ENCODE peak calls at places on chromosomes 7 and 10, in ten cellular contexts. One of them, this sample, is unnamed.

GRCh38 chr7:19116121-19117080 is 1.0 kb downstream of the TWIST1 start:
- DNase-seq in sigmoid colon: peak
- DNase-seq in cardiac muscle cell: peak
- DNase-seq in neural progenitor cell: peak
- DNase-seq in OCI-LY7: no peak
- DNase-seq in keratinocyte: no peak
- DNase-seq in CD4-positive, alpha-beta T cell: no peak
- DNase-seq in adrenal gland: peak
- DNase-seq in testis: peak
- DNase-seq in stomach: no peak
- DNase-seq in this sample: peak

GRCh38 chr10:58189269-58189668 is 78.4 kb downstream of the IPMK start:
- DNase-seq in keratinocyte: no peak
- DNase-seq in CD4-positive, alpha-beta T cell: no peak
- DNase-seq in adrenal gland: no peak
- DNase-seq in cardiac muscle cell: peak
- DNase-seq in stomach: no peak
- DNase-seq in sigmoid colon: no peak
- DNase-seq in testis: peak
- DNase-seq in OCI-LY7: no peak
- DNase-seq in neural progenitor cell: no peak
- DNase-seq in this sample: no peak

GRCh38 chr10:110818311-110819257 is 53.1 kb upstream of the PDCD4 start:
- DNase-seq in OCI-LY7: no peak
- DNase-seq in stomach: peak
- DNase-seq in adrenal gland: no peak
- DNase-seq in cardiac muscle cell: no peak
- DNase-seq in neural progenitor cell: no peak
- DNase-seq in testis: no peak
- DNase-seq in sigmoid colon: peak
- DNase-seq in keratinocyte: no peak
- DNase-seq in CD4-positive, alpha-beta T cell: no peak
- DNase-seq in this sample: peak

GRCh38 chr7:138502023-138502767 is 42.1 kb downstream of the TRIM24 start:
- DNase-seq in OCI-LY7: no peak
- DNase-seq in keratinocyte: no peak
- DNase-seq in stomach: no peak
- DNase-seq in adrenal gland: no peak
- DNase-seq in sigmoid colon: no peak
- DNase-seq in CD4-positive, alpha-beta T cell: no peak
- DNase-seq in cardiac muscle cell: no peak
- DNase-seq in neural progenitor cell: no peak
- DNase-seq in testis: no peak
- DNase-seq in this sample: no peak

GRCh38 chr7:104956753-104957450 is 57.1 kb upstream of the KMT2E start:
- DNase-seq in neural progenitor cell: no peak
- DNase-seq in sigmoid colon: no peak
- DNase-seq in keratinocyte: no peak
- DNase-seq in stomach: no peak
- DNase-seq in adrenal gland: no peak
- DNase-seq in cardiac muscle cell: peak
- DNase-seq in testis: no peak
- DNase-seq in OCI-LY7: no peak
- DNase-seq in CD4-positive, alpha-beta T cell: no peak
- DNase-seq in this sample: no peak

GRCh38 chr10:23341004-23341403 is 3.6 kb downstream of the C10orf67 start:
- DNase-seq in keratinocyte: no peak
- DNase-seq in sigmoid colon: no peak
- DNase-seq in OCI-LY7: no peak
- DNase-seq in CD4-positive, alpha-beta T cell: no peak
- DNase-seq in testis: no peak
- DNase-seq in adrenal gland: no peak
- DNase-seq in stomach: no peak
- DNase-seq in neural progenitor cell: no peak
- DNase-seq in cardiac muscle cell: no peak
- DNase-seq in this sample: no peak

GRCh38 chr7:29287366-29287765 is 92.8 kb downstream of the CHN2 start:
- DNase-seq in OCI-LY7: no peak
- DNase-seq in CD4-positive, alpha-beta T cell: no peak
- DNase-seq in cardiac muscle cell: peak
- DNase-seq in keratinocyte: peak
- DNase-seq in adrenal gland: no peak
- DNase-seq in neural progenitor cell: no peak
- DNase-seq in sigmoid colon: no peak
- DNase-seq in testis: no peak
- DNase-seq in stomach: no peak
- DNase-seq in this sample: peak

GRCh38 chr7:156606618-156607331 is 33.8 kb upstream of the RNF32 start:
- DNase-seq in neural progenitor cell: no peak
- DNase-seq in keratinocyte: no peak
- DNase-seq in cardiac muscle cell: no peak
- DNase-seq in stomach: no peak
- DNase-seq in adrenal gland: no peak
- DNase-seq in testis: no peak
- DNase-seq in CD4-positive, alpha-beta T cell: no peak
- DNase-seq in OCI-LY7: no peak
- DNase-seq in sigmoid colon: no peak
- DNase-seq in this sample: no peak

DNA sequence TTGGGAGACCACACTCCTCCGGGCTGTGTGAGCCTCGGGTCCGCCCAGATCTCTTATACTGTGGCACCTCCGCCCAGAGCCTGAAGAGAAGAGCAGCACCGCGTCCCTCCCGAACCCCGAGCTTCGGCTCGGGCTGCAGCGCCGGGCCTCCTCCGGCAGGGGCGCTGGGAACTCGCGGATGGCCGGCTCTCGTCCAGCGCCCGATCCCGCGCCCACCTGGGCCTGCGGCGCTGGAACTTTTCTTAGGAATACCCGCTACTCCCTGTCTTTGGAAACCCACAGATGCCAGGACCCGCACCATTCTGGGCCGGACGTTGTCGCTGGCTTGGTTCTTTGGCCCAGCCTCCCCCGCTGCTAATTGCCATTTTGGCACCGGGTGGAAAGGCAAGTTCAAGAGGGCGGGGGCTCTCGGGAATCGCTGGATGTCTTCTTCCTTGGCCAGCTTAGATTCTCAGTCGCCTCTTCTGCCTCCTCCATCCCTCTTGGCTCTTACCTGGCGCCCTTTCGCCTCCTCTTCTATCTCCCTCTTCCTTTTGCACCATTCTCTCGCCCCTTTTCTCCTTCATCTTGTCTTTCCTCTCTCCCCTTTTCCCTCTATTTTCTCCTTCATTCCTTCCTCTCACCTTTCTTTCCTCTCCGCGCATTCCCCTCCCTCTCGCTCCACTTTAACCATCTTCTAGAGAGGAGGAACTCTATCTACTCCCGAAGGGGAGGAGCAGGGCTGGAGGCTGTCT is 2.1 kb upstream of the SORCS3 start:
- DNase-seq in sigmoid colon: no peak
- DNase-seq in neural progenitor cell: peak
- DNase-seq in adrenal gland: no peak
- DNase-seq in testis: peak
- DNase-seq in CD4-positive, alpha-beta T cell: no peak
- DNase-seq in stomach: no peak
- DNase-seq in OCI-LY7: no peak
- DNase-seq in cardiac muscle cell: peak
- DNase-seq in keratinocyte: no peak
- DNase-seq in this sample: no peak
- TF ChIP-seq CTCF in sigmoid colon: no peak
- TF ChIP-seq CTCF in neural progenitor cell: peak
- TF ChIP-seq CTCF in adrenal gland: peak
- TF ChIP-seq CTCF in testis: peak
- TF ChIP-seq CTCF in CD4-positive, alpha-beta T cell: no peak
- TF ChIP-seq CTCF in stomach: no peak
- TF ChIP-seq CTCF in OCI-LY7: no peak
- TF ChIP-seq CTCF in cardiac muscle cell: peak
- TF ChIP-seq CTCF in keratinocyte: peak
- TF ChIP-seq CTCF in this sample: no peak

GRCh38 chr7:134616611-134617010 is 30.0 kb upstream of the BPGM start:
- DNase-seq in cardiac muscle cell: no peak
- DNase-seq in keratinocyte: no peak
- DNase-seq in neural progenitor cell: no peak
- DNase-seq in OCI-LY7: no peak
- DNase-seq in testis: no peak
- DNase-seq in adrenal gland: no peak
- DNase-seq in CD4-positive, alpha-beta T cell: no peak
- DNase-seq in stomach: no peak
- DNase-seq in sigmoid colon: no peak
- DNase-seq in this sample: no peak

GRCh38 chr7:134611611-134612151 is 35.0 kb upstream of the BPGM start:
- DNase-seq in cardiac muscle cell: no peak
- DNase-seq in adrenal gland: no peak
- DNase-seq in stomach: no peak
- DNase-seq in OCI-LY7: no peak
- DNase-seq in neural progenitor cell: no peak
- DNase-seq in keratinocyte: no peak
- DNase-seq in sigmoid colon: no peak
- DNase-seq in CD4-positive, alpha-beta T cell: no peak
- DNase-seq in testis: no peak
- DNase-seq in this sample: no peak

GRCh38 chr7:134612197-134612596 is 34.5 kb upstream of the BPGM start:
- DNase-seq in sigmoid colon: no peak
- DNase-seq in testis: no peak
- DNase-seq in neural progenitor cell: no peak
- DNase-seq in keratinocyte: no peak
- DNase-seq in OCI-LY7: no peak
- DNase-seq in cardiac muscle cell: no peak
- DNase-seq in stomach: no peak
- DNase-seq in adrenal gland: no peak
- DNase-seq in CD4-positive, alpha-beta T cell: no peak
- DNase-seq in this sample: no peak

GRCh38 chr7:134618756-134619530 is 27.7 kb upstream of the BPGM start:
- DNase-seq in neural progenitor cell: no peak
- DNase-seq in OCI-LY7: no peak
- DNase-seq in cardiac muscle cell: peak
- DNase-seq in testis: no peak
- DNase-seq in adrenal gland: no peak
- DNase-seq in sigmoid colon: no peak
- DNase-seq in stomach: no peak
- DNase-seq in CD4-positive, alpha-beta T cell: no peak
- DNase-seq in keratinocyte: no peak
- DNase-seq in this sample: no peak

GRCh38 chr7:134613623-134614347 is 32.9 kb upstream of the BPGM start:
- DNase-seq in adrenal gland: no peak
- DNase-seq in CD4-positive, alpha-beta T cell: no peak
- DNase-seq in sigmoid colon: no peak
- DNase-seq in stomach: no peak
- DNase-seq in OCI-LY7: no peak
- DNase-seq in testis: peak
- DNase-seq in keratinocyte: peak
- DNase-seq in cardiac muscle cell: peak
- DNase-seq in neural progenitor cell: no peak
- DNase-seq in this sample: peak
- H3K27ac ChIP-seq in adrenal gland: peak
- H3K27ac ChIP-seq in CD4-positive, alpha-beta T cell: no peak
- H3K27ac ChIP-seq in sigmoid colon: no peak
- H3K27ac ChIP-seq in stomach: no peak
- H3K27ac ChIP-seq in OCI-LY7: no peak
- H3K27ac ChIP-seq in testis: peak
- H3K27ac ChIP-seq in keratinocyte: peak
- H3K27ac ChIP-seq in cardiac muscle cell: no peak
- H3K27ac ChIP-seq in neural progenitor cell: no peak
- H3K27ac ChIP-seq in this sample: peak

GRCh38 chr10:71367279-71367678 is 29.4 kb upstream of the CDH23 start:
- DNase-seq in cardiac muscle cell: no peak
- DNase-seq in testis: no peak
- DNase-seq in CD4-positive, alpha-beta T cell: no peak
- DNase-seq in OCI-LY7: no peak
- DNase-seq in keratinocyte: no peak
- DNase-seq in neural progenitor cell: no peak
- DNase-seq in adrenal gland: no peak
- DNase-seq in sigmoid colon: no peak
- DNase-seq in stomach: no peak
- DNase-seq in this sample: peak

GRCh38 chr10:71369602-71370001 is 27.1 kb upstream of the CDH23 start:
- DNase-seq in OCI-LY7: no peak
- DNase-seq in cardiac muscle cell: no peak
- DNase-seq in adrenal gland: no peak
- DNase-seq in testis: no peak
- DNase-seq in CD4-positive, alpha-beta T cell: no peak
- DNase-seq in stomach: no peak
- DNase-seq in neural progenitor cell: no peak
- DNase-seq in sigmoid colon: no peak
- DNase-seq in keratinocyte: no peak
- DNase-seq in this sample: no peak

GRCh38 chr10:71366710-71367109 is 30.0 kb upstream of the CDH23 start:
- DNase-seq in testis: no peak
- DNase-seq in neural progenitor cell: no peak
- DNase-seq in cardiac muscle cell: no peak
- DNase-seq in sigmoid colon: no peak
- DNase-seq in keratinocyte: no peak
- DNase-seq in stomach: no peak
- DNase-seq in OCI-LY7: no peak
- DNase-seq in adrenal gland: no peak
- DNase-seq in CD4-positive, alpha-beta T cell: no peak
- DNase-seq in this sample: no peak

GRCh38 chr10:71370031-71370430 is 26.7 kb upstream of the CDH23 start:
- DNase-seq in stomach: no peak
- DNase-seq in OCI-LY7: no peak
- DNase-seq in keratinocyte: no peak
- DNase-seq in neural progenitor cell: no peak
- DNase-seq in sigmoid colon: no peak
- DNase-seq in adrenal gland: no peak
- DNase-seq in CD4-positive, alpha-beta T cell: no peak
- DNase-seq in cardiac muscle cell: no peak
- DNase-seq in testis: no peak
- DNase-seq in this sample: no peak

GRCh38 chr10:71368639-71369038 is 28.1 kb upstream of the CDH23 start:
- DNase-seq in sigmoid colon: no peak
- DNase-seq in testis: no peak
- DNase-seq in adrenal gland: no peak
- DNase-seq in OCI-LY7: peak
- DNase-seq in stomach: no peak
- DNase-seq in cardiac muscle cell: no peak
- DNase-seq in neural progenitor cell: no peak
- DNase-seq in keratinocyte: no peak
- DNase-seq in CD4-positive, alpha-beta T cell: no peak
- DNase-seq in this sample: no peak
- TF ChIP-seq CTCF in sigmoid colon: no peak
- TF ChIP-seq CTCF in testis: no peak
- TF ChIP-seq CTCF in adrenal gland: no peak
- TF ChIP-seq CTCF in OCI-LY7: peak
- TF ChIP-seq CTCF in stomach: no peak
- TF ChIP-seq CTCF in cardiac muscle cell: peak
- TF ChIP-seq CTCF in neural progenitor cell: no peak
- TF ChIP-seq CTCF in keratinocyte: no peak
- TF ChIP-seq CTCF in CD4-positive, alpha-beta T cell: no peak
- TF ChIP-seq CTCF in this sample: no peak

GRCh38 chr10:69498711-69499471 is 47.6 kb downstream of the TSPAN15 start:
- DNase-seq in stomach: peak
- DNase-seq in OCI-LY7: no peak
- DNase-seq in CD4-positive, alpha-beta T cell: no peak
- DNase-seq in adrenal gland: no peak
- DNase-seq in keratinocyte: no peak
- DNase-seq in testis: no peak
- DNase-seq in sigmoid colon: peak
- DNase-seq in neural progenitor cell: no peak
- DNase-seq in cardiac muscle cell: no peak
- DNase-seq in this sample: no peak

GRCh38 chr10:69496352-69497234 is 45.3 kb downstream of the TSPAN15 start:
- DNase-seq in cardiac muscle cell: no peak
- DNase-seq in stomach: no peak
- DNase-seq in CD4-positive, alpha-beta T cell: no peak
- DNase-seq in adrenal gland: no peak
- DNase-seq in keratinocyte: no peak
- DNase-seq in sigmoid colon: peak
- DNase-seq in OCI-LY7: no peak
- DNase-seq in neural progenitor cell: no peak
- DNase-seq in testis: no peak
- DNase-seq in this sample: no peak

GRCh38 chr10:69497235-69497561 is 45.9 kb downstream of the TSPAN15 start:
- DNase-seq in OCI-LY7: no peak
- DNase-seq in sigmoid colon: peak
- DNase-seq in neural progenitor cell: no peak
- DNase-seq in stomach: peak
- DNase-seq in keratinocyte: no peak
- DNase-seq in cardiac muscle cell: no peak
- DNase-seq in testis: no peak
- DNase-seq in adrenal gland: no peak
- DNase-seq in CD4-positive, alpha-beta T cell: no peak
- DNase-seq in this sample: no peak

GRCh38 chr10:69495666-69496065 is 44.4 kb downstream of the TSPAN15 start:
- DNase-seq in stomach: no peak
- DNase-seq in adrenal gland: no peak
- DNase-seq in sigmoid colon: peak
- DNase-seq in keratinocyte: no peak
- DNase-seq in OCI-LY7: no peak
- DNase-seq in CD4-positive, alpha-beta T cell: no peak
- DNase-seq in neural progenitor cell: no peak
- DNase-seq in testis: no peak
- DNase-seq in cardiac muscle cell: no peak
- DNase-seq in this sample: no peak

DNA sequence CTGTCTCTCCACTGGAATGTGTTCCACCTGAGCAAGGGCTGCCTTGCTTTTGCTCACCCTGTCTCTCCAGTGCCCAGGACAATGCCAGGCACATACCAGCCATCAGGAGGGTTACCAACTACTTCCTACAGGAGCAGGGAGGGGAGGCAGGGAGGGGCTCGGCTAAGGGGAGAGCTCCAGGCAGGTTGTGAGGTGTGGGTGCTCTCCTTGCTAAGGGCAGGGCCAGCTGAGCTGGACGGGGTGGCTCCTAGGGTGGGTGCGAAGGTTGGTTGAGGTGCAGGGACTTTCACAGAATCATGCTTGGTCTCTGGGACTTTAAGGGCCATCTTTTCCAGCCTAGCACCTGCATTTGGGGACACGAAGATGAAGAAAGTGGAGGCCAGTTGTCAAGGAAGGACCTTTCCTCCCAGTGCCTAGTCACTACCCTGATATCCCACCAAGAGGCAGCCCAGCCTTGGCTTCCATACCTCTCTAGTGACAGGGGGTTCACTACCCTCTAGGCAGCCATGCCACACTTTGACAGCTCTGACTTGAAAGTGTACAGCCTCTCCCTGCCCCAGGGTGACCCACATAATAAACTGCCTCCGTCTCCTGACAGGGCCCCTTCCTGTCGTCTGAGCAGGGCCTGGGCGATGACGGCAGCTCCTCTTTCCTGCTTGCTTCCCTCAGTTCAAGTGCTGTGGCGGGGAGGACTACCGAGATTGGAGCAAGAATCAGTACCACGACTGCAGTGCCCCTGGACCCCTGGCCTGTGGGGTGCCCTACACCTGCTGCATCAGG is 46.5 kb downstream of the TSPAN15 start:
- DNase-seq in sigmoid colon: peak
- DNase-seq in cardiac muscle cell: no peak
- DNase-seq in testis: no peak
- DNase-seq in neural progenitor cell: no peak
- DNase-seq in keratinocyte: no peak
- DNase-seq in adrenal gland: peak
- DNase-seq in OCI-LY7: no peak
- DNase-seq in CD4-positive, alpha-beta T cell: no peak
- DNase-seq in stomach: no peak
- DNase-seq in this sample: no peak
- H3K27ac ChIP-seq in sigmoid colon: peak
- H3K27ac ChIP-seq in cardiac muscle cell: peak
- H3K27ac ChIP-seq in testis: no peak
- H3K27ac ChIP-seq in neural progenitor cell: no peak
- H3K27ac ChIP-seq in keratinocyte: no peak
- H3K27ac ChIP-seq in adrenal gland: no peak
- H3K27ac ChIP-seq in OCI-LY7: no peak
- H3K27ac ChIP-seq in CD4-positive, alpha-beta T cell: no peak
- H3K27ac ChIP-seq in stomach: no peak
- H3K27ac ChIP-seq in this sample: no peak